ENCODE peak calls at places on chromosomes 4 and X, in six cellular contexts. J is tibial nerve, I is neural crest cell, Z is amniotic epithelial cell, A is upper lobe of right lung, Y is B cell. P is an unnamed sample.

GRCh38 chr4:185040523-185040922 is 22.2 kb downstream of the HELT start:
- DNase-seq in Y (no peak), I (no peak), A (no peak), Z (no peak), J (no peak), P (no peak)

GRCh38 chrX:140918398-140919043 is 83.9 kb upstream of the SPANXB1 start:
- DNase-seq in J (no peak), I (peak; percentile 30), A (no peak), Z (peak; percentile 75), Y (peak; percentile 68), P (no peak)

GRCh38 chr4:86117781-86118302 is 242.0 kb downstream of the MAPK10 start:
- DNase-seq in A (no peak), Y (no peak), I (no peak), Z (peak; percentile 98), J (no peak), P (no peak)

GRCh38 chrX:27966955-27967354 is 14.3 kb downstream of the DCAF8L1 start:
- DNase-seq in I (no peak), Z (peak; percentile 10), J (no peak), Y (no peak), A (no peak), P (no peak)

GRCh38 chr4:174580597-174580996 is 58.3 kb upstream of the HPGD start:
- DNase-seq in Y (no peak), Z (peak; percentile 67), I (no peak), A (no peak), J (no peak), P (no peak)

GRCh38 chr4:15007201-15007600 is 4.9 kb downstream of the CPEB2 start:
- DNase-seq in J (no peak), A (no peak), Y (no peak), I (no peak), Z (no peak), P (no peak)

GRCh38 chrX:19677121-19677520 is 161.8 kb upstream of the MAP3K15 start:
- DNase-seq in I (no peak), Z (no peak), A (no peak), J (no peak), Y (no peak), P (no peak)

GRCh38 chr4:88938138-88938537 is 118.8 kb downstream of the FAM13A start:
- DNase-seq in Y (no peak), I (no peak), J (no peak), Z (peak; percentile 96), A (no peak), P (no peak)

GRCh38 chr4:24984602-24985532 is 45.9 kb downstream of the LGI2 start:
- DNase-seq in Y (no peak), I (no peak), J (no peak), A (no peak), Z (no peak), P (no peak)

GRCh38 chr4:121980643-121981042 is 28.8 kb upstream of the TRPC3 start:
- DNase-seq in J (no peak), Z (no peak), A (no peak), I (no peak), Y (no peak), P (no peak)